ENCODE peak calls at places on chromosomes 5 and 9, in seven cellular contexts. U is HCT116, Z is PC-3, R is hepatocyte, T is neural progenitor cell, K is MM.1S, X is GM23338. Y is an unnamed sample.

GRCh38 chr9:71793386-71794105 is 25.2 kb upstream of the CEMIP2 start:
- DNase-seq in X (peak; percentile 88), Z (peak; percentile 76), K (no peak), T (peak; percentile 82), R (peak; percentile 31), U (no peak), Y (peak; percentile 26)

GRCh38 chr9:129110740-129111142 is at the start of gene CRAT:
- DNase-seq in K (peak; percentile 94), X (peak; percentile 95), R (peak; percentile 98), T (peak; percentile 97), Z (peak; percentile 78), U (peak; percentile 86), Y (peak; percentile 96)

GRCh38 chr5:3809455-3809854 is 213.8 kb downstream of the IRX1 start:
- DNase-seq in R (no peak), X (no peak), T (no peak), K (no peak), U (no peak), Z (no peak), Y (no peak)

GRCh38 chr5:13664377-13664776 is 280.1 kb downstream of the DNAH5 start:
- DNase-seq in T (no peak), K (no peak), X (no peak), U (no peak), R (no peak), Z (peak; percentile 96), Y (peak; percentile 91)

GRCh38 chr5:6353602-6354001 is 24.7 kb downstream of the MED10 start:
- DNase-seq in T (no peak), Z (no peak), K (no peak), R (no peak), U (no peak), X (no peak), Y (no peak)

GRCh38 chr5:68562308-68562707 is 346.8 kb downstream of the PIK3R1 start:
- DNase-seq in U (no peak), Z (no peak), T (peak; percentile 25), K (no peak), X (no peak), R (peak; percentile 80), Y (no peak)

GRCh38 chr5:63686938-63687337 is 275.3 kb downstream of the HTR1A start:
- DNase-seq in Z (peak; percentile 41), K (no peak), R (peak; percentile 11), X (no peak), T (no peak), U (no peak), Y (no peak)

GRCh38 chr5:76180817-76181805 is 97.9 kb downstream of the SV2C start:
- DNase-seq in K (no peak), X (no peak), Z (no peak), R (peak; percentile 49), T (no peak), U (no peak), Y (no peak)

GRCh38 chr5:158375531-158375930 is 516.6 kb upstream of the CLINT1 start:
- DNase-seq in Z (no peak), X (no peak), K (no peak), U (no peak), T (no peak), R (no peak), Y (no peak)

GRCh38 chr9:93814561-93814960 is 140.6 kb downstream of the BARX1 start:
- DNase-seq in Z (no peak), T (peak; percentile 49), K (no peak), X (peak; percentile 36), R (no peak), U (no peak), Y (no peak)

GRCh38 chr9:16794871-16795639 is 75.4 kb downstream of the BNC2 start:
- DNase-seq in X (no peak), K (no peak), R (peak; percentile 11), T (no peak), U (no peak), Z (no peak), Y (peak; percentile 93)

GRCh38 chr9:69200071-69200470 is 26.0 kb downstream of the TJP2 start:
- DNase-seq in U (no peak), X (no peak), T (no peak), R (peak; percentile 54), K (no peak), Z (peak; percentile 21), Y (peak; percentile 52)

GRCh38 chr9:72476617-72477375 is 44.6 kb upstream of the TMC1 start:
- DNase-seq in K (no peak), R (peak; percentile 89), X (peak; percentile 16), T (no peak), Z (peak; percentile 97), U (peak; percentile 98), Y (peak; percentile 79)

GRCh38 chr5:146910239-146910638 is 31.7 kb upstream of the PPP2R2B start:
- DNase-seq in T (no peak), Z (no peak), U (no peak), R (no peak), K (no peak), X (no peak), Y (no peak)

GRCh38 chr9:127634021-127634420 is 21.9 kb downstream of the STXBP1 start:
- DNase-seq in Z (no peak), R (no peak), T (no peak), X (peak; percentile 64), K (no peak), U (peak; percentile 7), Y (no peak)

GRCh38 chr9:127635198-127635735 is 23.2 kb downstream of the STXBP1 start:
- DNase-seq in K (no peak), Z (no peak), R (no peak), T (no peak), X (no peak), U (no peak), Y (no peak)

GRCh38 chr9:127634698-127635097 is 22.6 kb downstream of the STXBP1 start:
- DNase-seq in K (no peak), Z (no peak), R (no peak), U (peak; percentile 16), X (peak; percentile 52), T (no peak), Y (no peak)

GRCh38 chr9:127640908-127641545 is 28.9 kb downstream of the STXBP1 start:
- DNase-seq in K (no peak), R (no peak), Z (no peak), T (no peak), U (no peak), X (no peak), Y (no peak)

DNA sequence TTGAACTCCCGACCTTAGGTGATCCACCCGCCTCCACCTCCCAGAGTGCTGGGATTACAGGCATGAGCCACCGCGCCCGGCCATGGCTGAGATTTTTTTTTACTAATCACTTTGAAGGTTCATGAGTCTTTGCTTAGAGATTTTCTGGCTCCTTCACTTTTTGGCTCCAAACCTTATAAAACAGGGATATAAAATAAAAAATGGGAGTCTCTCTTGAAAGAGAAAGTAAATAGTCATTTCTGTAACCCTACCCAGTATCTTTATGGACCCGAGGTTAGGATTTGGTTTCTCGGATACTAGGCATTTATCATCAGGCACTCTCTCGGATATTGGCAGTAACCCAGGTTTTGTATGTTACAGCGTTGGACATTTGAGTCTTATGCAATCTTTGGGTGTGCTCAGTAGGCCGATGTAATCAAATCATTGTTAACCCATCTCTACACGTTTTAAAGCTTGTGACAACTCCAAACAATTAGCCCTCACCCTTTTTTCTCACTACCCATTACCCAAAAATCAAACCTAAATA is 25.3 kb downstream of the STXBP1 start:
- DNase-seq in K (no peak), U (no peak), X (no peak), R (peak; percentile 54), T (no peak), Z (peak; percentile 55), Y (peak; percentile 94)
- TF ChIP-seq EZH2phosphoT487 in K (no peak), U (no peak), X (no peak), R (no peak), T (no peak), Z (no peak), Y (no peak)

DNA sequence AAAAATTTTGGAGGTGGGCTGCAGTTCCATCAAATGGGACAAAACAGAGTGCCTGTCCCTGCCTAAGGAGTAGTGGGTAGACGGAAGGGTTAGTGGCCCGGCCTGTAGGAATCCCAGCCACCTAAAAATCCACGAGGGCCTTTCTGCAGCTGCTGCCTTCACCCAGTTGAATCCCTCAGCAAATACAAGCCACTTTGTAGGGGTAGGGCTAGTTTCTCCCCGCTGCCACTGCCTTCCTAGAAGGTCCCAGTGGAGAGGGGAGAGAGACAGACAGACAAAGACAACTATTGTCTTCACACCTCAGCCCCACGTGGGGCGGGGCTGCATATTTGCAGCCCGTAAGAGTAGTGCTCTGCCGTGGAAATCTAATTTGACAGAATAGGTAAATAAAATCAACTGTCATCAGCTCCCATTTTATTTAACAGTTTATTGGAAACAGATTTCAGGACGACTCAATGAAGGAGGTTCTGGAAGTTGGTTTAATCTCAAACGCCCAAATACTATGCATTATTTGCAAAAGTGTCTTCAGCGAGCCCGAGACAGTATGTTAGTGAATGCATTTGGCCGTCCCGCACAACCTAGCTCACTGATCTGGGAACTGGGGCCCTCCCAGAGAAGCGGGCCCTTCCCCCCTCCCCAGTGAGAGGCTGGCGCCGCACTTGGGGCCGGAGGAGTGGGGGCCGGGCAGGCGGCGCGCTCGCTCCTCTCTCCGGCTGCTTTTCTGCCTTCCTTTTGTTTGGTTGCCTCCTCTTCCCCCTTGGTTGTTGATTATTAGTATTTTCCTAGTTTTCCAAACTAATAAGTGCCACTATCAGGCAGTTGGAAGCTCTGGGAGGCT is 67.7 kb upstream of the TBCA start:
- DNase-seq in T (peak; percentile 68), R (peak; percentile 34), X (peak; percentile 75), Z (no peak), U (no peak), K (no peak), Y (peak; percentile 47)
- TF ChIP-seq EZH2 in T (no peak), R (peak; percentile 2), X (peak; percentile 14), Z (no peak), U (no peak), K (no peak), Y (no peak)

GRCh38 chr5:110008131-110008530 is 318.4 kb downstream of the MAN2A1 start:
- DNase-seq in U (no peak), R (no peak), Z (no peak), X (no peak), K (no peak), T (no peak), Y (no peak)

GRCh38 chr5:110017854-110018253 is 328.1 kb downstream of the MAN2A1 start:
- DNase-seq in Z (no peak), K (no peak), R (no peak), X (no peak), T (no peak), U (no peak), Y (no peak)

GRCh38 chr5:110007101-110007500 is 317.4 kb downstream of the MAN2A1 start:
- DNase-seq in Z (no peak), T (no peak), R (no peak), X (no peak), U (no peak), K (no peak), Y (no peak)

GRCh38 chr5:110018509-110018908 is 328.8 kb downstream of the MAN2A1 start:
- DNase-seq in R (no peak), K (no peak), U (no peak), X (no peak), T (no peak), Z (no peak), Y (no peak)

GRCh38 chr5:110013042-110013441 is 323.3 kb downstream of the MAN2A1 start:
- DNase-seq in R (no peak), U (no peak), X (no peak), T (no peak), Z (no peak), K (no peak), Y (no peak)
- H3K4me2 ChIP-seq in R (no peak overlapping the region), U (no peak overlapping the region), X (no peak overlapping the region), T (no peak overlapping the region), Z (no peak overlapping the region), K (no peak overlapping the region), Y (no peak overlapping the region)

DNA sequence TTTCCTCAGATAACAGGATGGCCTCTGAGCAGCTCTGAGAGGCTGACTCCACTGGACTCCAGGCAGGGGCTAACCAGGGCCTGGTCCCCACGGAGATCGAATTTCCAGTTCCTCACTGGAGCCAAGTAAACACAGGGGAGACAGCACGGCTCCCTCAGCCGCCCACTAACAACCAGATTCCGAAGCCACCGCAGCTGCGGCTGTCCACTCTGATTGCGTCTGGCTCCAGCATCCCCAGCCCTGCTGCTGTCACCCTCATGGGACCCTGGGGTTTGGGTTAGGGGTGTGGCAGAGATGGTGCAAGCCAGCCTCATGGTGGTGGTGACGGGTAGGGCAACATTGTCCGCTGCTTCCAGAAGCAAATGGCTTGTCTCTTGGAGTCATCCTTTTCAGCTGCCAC is 172.6 kb downstream of the RGS3 start:
- DNase-seq in R (no peak), Z (no peak), K (no peak), X (no peak), U (no peak), T (no peak), Y (no peak)
- TF ChIP-seq EZH2phosphoT487 in R (no peak), Z (no peak), K (no peak), X (no peak), U (no peak), T (no peak), Y (no peak)

Y was measured in GM23248.